ENCODE peak calls at places on chromosome 1, in ten cellular contexts. M is naive B cell; B is NCI-H2107; L is Caki2; Y is CMK; H is pancreas; A is hippocampal formation; P is Calu3; E is stimulated activated CD4-positive, alpha-beta T cell treated with anti-CD3 and anti-CD28 coated beads, TNF-alpha, amount 100 ng/mL, for 1 hour; Q is astrocyte of the spinal cord. X is an unnamed sample.
A peak's percentile ranks its signal among the peaks of the same experiment; 100 is the strongest.

GRCh38 chr1:6358144-6358624 is 35.4 kb downstream of the ACOT7 start:
- DNase-seq in M (no peak), B (no peak), L (no peak), Y (no peak), H (peak; percentile 56), A (no peak), P (no peak), E (no peak), Q (no peak), X (no peak)

GRCh38 chr1:91685994-91686393 is 185.3 kb downstream of the CDC7 start:
- DNase-seq in M (no peak), B (no peak), L (no peak), Y (no peak), H (no peak), A (no peak), P (no peak), E (no peak), Q (no peak), X (no peak)

GRCh38 chr1:191530928-191531327 is 627.3 kb upstream of the RGS18 start:
- DNase-seq in M (no peak), B (no peak), L (no peak), Y (no peak), H (no peak), A (no peak), P (no peak), E (no peak), Q (no peak), X (no peak)

GRCh38 chr1:56644064-56644940 is 812 bp upstream of the PRKAA2 start:
- DNase-seq in M (no peak), B (no peak), L (peak; percentile 53), Y (no peak), H (no peak), A (no peak), P (no peak), E (no peak), Q (peak; percentile 19), X (no peak)

GRCh38 chr1:247209306-247209900 is 37.6 kb upstream of the ZNF124 start:
- DNase-seq in M (no peak), B (no peak), L (peak; percentile 5), Y (no peak), H (no peak), A (no peak), P (no peak), E (no peak), Q (no peak), X (no peak)

GRCh38 chr1:25098717-25099116 is 133.6 kb downstream of the SYF2 start:
- DNase-seq in M (no peak), B (no peak), L (no peak), Y (no peak), H (no peak), A (no peak), P (no peak), E (no peak), Q (no peak), X (no peak)

GRCh38 chr1:77175230-77175844 is 43.9 kb downstream of the PIGK start:
- DNase-seq in M (no peak), B (no peak), L (peak; percentile 10), Y (peak; percentile 22), H (no peak), A (no peak), P (peak; percentile 11), E (no peak), Q (peak; percentile 37), X (no peak)

GRCh38 chr1:220878223-220879081 is 791 bp upstream of the HLX start:
- DNase-seq in M (peak; percentile 25), B (no peak), L (no peak), Y (no peak), H (peak; percentile 60), A (peak; percentile 38), P (no peak), E (no peak), Q (peak; percentile 16), X (no peak)

GRCh38 chr1:67687198-67687545 is 2.2 kb downstream of the GADD45A start:
- DNase-seq in M (no peak), B (no peak), L (no peak), Y (no peak), H (no peak), A (no peak), P (no peak), E (no peak), Q (no peak), X (no peak)

GRCh38 chr1:46039571-46040052 is 92.8 kb downstream of the PIK3R3 start:
- DNase-seq in M (no peak), B (no peak), L (no peak), Y (no peak), H (no peak), A (no peak), P (no peak), E (no peak), Q (peak; percentile 22), X (peak; percentile 23)

GRCh38 chr1:50523548-50523947 is 100.3 kb upstream of the DMRTA2 start:
- DNase-seq in M (no peak), B (no peak), L (no peak), Y (no peak), H (no peak), A (no peak), P (no peak), E (no peak), Q (no peak), X (no peak)

GRCh38 chr1:240465531-240465940 is 146.4 kb downstream of the GREM2 start:
- DNase-seq in M (no peak), B (no peak), L (no peak), Y (no peak), H (no peak), A (no peak), P (no peak), E (no peak), Q (peak; percentile 32), X (no peak)

GRCh38 chr1:17013598-17014320 is 2.0 kb upstream of the ATP13A2 start:
- DNase-seq in M (no peak), B (no peak), L (no peak), Y (peak; percentile 97), H (no peak), A (peak; percentile 9), P (no peak), E (no peak), Q (no peak), X (no peak)

GRCh38 chr1:200221614-200222282 is 188.1 kb downstream of the ZNF281 start:
- DNase-seq in M (no peak), B (no peak), L (no peak), Y (no peak), H (no peak), A (no peak), P (no peak), E (no peak), Q (no peak), X (no peak)

GRCh38 chr1:99004270-99005141 is at the start of gene PLPPR5:
- DNase-seq in M (no peak), B (no peak), L (peak; percentile 33), Y (no peak), H (peak; percentile 67), A (peak; percentile 37), P (peak; percentile 32), E (no peak), Q (no peak), X (no peak)

GRCh38 chr1:97196825-97197516 is 475.4 kb downstream of the PTBP2 start:
- DNase-seq in M (no peak), B (no peak), L (no peak), Y (no peak), H (no peak), A (no peak), P (no peak), E (no peak), Q (no peak), X (no peak)

GRCh38 chr1:226908419-226908818 is 31.7 kb upstream of the COQ8A start:
- DNase-seq in M (no peak), B (no peak), L (no peak), Y (no peak), H (no peak), A (no peak), P (no peak), E (no peak), Q (no peak), X (no peak)

GRCh38 chr1:111571987-111572386 is 47.6 kb upstream of the RAP1A start:
- DNase-seq in M (no peak), B (no peak), L (no peak), Y (no peak), H (no peak), A (no peak), P (no peak), E (no peak), Q (peak; percentile 50), X (peak; percentile 18)

GRCh38 chr1:33086384-33086850 is 5.5 kb downstream of the AZIN2 start:
- DNase-seq in M (peak; percentile 42), B (peak; percentile 3), L (peak; percentile 48), Y (peak; percentile 62), H (peak; percentile 79), A (peak; percentile 76), P (peak; percentile 73), E (no peak), Q (peak; percentile 79), X (peak; percentile 79)

GRCh38 chr1:97904528-97904927 is 16.3 kb downstream of the DPYD start:
- DNase-seq in M (no peak), B (no peak), L (no peak), Y (no peak), H (no peak), A (no peak), P (no peak), E (no peak), Q (peak; percentile 29), X (peak; percentile 51)

GRCh38 chr1:156232222-156232621 is 9.8 kb upstream of the BGLAP start:
- DNase-seq in M (no peak), B (no peak), L (no peak), Y (no peak), H (no peak), A (no peak), P (no peak), E (no peak), Q (no peak), X (no peak)

GRCh38 chr1:116663821-116664220 is 3.7 kb downstream of the IGSF3 start:
- DNase-seq in M (no peak), B (no peak), L (no peak), Y (no peak), H (no peak), A (no peak), P (no peak), E (no peak), Q (no peak), X (no peak)

GRCh38 chr1:101178688-101179491 is 57.9 kb upstream of the S1PR1 start:
- DNase-seq in M (no peak), B (no peak), L (no peak), Y (no peak), H (no peak), A (no peak), P (no peak), E (no peak), Q (no peak), X (no peak)

GRCh38 chr1:224700915-224701531 is 84.9 kb downstream of the CNIH3 start:
- DNase-seq in M (no peak), B (no peak), L (no peak), Y (peak; percentile 9), H (no peak), A (no peak), P (peak; percentile 11), E (no peak), Q (no peak), X (peak; percentile 20)

GRCh38 chr1:221234821-221235220 is 355.6 kb downstream of the HLX start:
- DNase-seq in M (no peak), B (no peak), L (no peak), Y (no peak), H (no peak), A (no peak), P (no peak), E (no peak), Q (peak; percentile 20), X (no peak)

GRCh38 chr1:5522605-5523145 is 469.6 kb downstream of the NPHP4 start:
- DNase-seq in M (no peak), B (no peak), L (no peak), Y (no peak), H (no peak), A (no peak), P (no peak), E (no peak), Q (no peak), X (no peak)

GRCh38 chr1:213678348-213678747 is 309.4 kb upstream of the PROX1 start:
- DNase-seq in M (no peak), B (no peak), L (no peak), Y (no peak), H (no peak), A (no peak), P (no peak), E (no peak), Q (no peak), X (no peak)

GRCh38 chr1:104624538-104624937 is 874.8 kb downstream of the AMY1C start:
- DNase-seq in M (no peak), B (no peak), L (no peak), Y (no peak), H (no peak), A (no peak), P (no peak), E (no peak), Q (no peak), X (no peak)